ENCODE peak calls at places on chromosomes 7 and 10, in six cellular contexts. K is stomach, Z is transverse colon, N is tibial nerve, L is ovary, C is H1. H is an unnamed sample. For H3K36me3, the result is how much of the 10 kb centered on the place peaks cover.

GRCh38 chr7:112161253-112162160 is 44.7 kb downstream of the DOCK4 start:
- DNase-seq in K (no peak), Z (no peak), N (no peak), L (no peak), C (no peak), H (peak)

GRCh38 chr10:4051011-4051407 is 266.0 kb upstream of the KLF6 start:
- DNase-seq in K (no peak), Z (no peak), N (peak), L (peak), C (no peak), H (no peak)

GRCh38 chr10:16195178-16195769 is 241.5 kb upstream of the PTER start:
- DNase-seq in K (no peak), Z (no peak), N (no peak), L (no peak), C (no peak), H (no peak)

GRCh38 chr7:64905133-64905532 is 2.1 kb downstream of the ZNF273 start:
- DNase-seq in K (no peak), Z (no peak), N (no peak), L (no peak), C (no peak), H (no peak)

GRCh38 chr7:142808802-142809583 is 38.2 kb downstream of the PRSS2 start:
- DNase-seq in K (peak), Z (peak), N (no peak), L (no peak), C (no peak), H (no peak)

GRCh38 chr7:152909280-152909679 is 149.7 kb downstream of the ACTR3B start:
- DNase-seq in K (no peak), Z (no peak), N (no peak), L (no peak), C (no peak), H (no peak)

GRCh38 chr7:134031835-134032617 is 95.1 kb upstream of the LRGUK start:
- DNase-seq in K (no peak), Z (no peak), N (no peak), L (no peak), C (no peak), H (no peak)

GRCh38 chr7:2517004-2517403 is 2.6 kb upstream of the LFNG start:
- DNase-seq in K (no peak), Z (no peak), N (no peak), L (no peak), C (no peak), H (no peak)

GRCh38 chr7:45721949-45722598 is 147.9 kb downstream of the ADCY1 start:
- DNase-seq in K (no peak), Z (no peak), N (no peak), L (no peak), C (no peak), H (peak)

DNA sequence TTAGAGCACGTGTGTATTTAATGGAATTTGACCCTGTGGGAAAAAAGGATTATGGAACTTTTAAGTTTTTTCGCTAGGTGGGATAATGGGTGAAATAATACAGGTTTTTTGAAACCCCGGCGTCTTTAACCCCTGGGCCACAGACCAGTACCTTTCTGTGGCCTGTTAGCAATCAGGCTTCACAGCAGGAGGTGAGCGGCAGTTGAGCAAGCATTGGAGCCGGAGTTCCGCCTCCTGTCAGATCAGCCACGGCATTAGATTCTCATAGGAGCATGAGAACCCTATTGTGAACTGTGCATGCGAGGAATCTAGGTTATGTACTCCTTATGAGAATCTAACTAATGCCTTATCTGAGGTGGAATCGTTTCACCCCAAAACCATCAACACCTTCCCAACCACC is 28.6 kb downstream of the WAC start:
- DNase-seq in K (no peak), Z (no peak), N (no peak), L (no peak), C (peak), H (no peak)
- H3K36me3 ChIP-seq in K (under half), Z (under half), N (under half), L (under half), C (under half), H (under half)

GRCh38 chr7:88109612-88110011 is 110.2 kb downstream of the SRI start:
- DNase-seq in K (no peak), Z (no peak), N (no peak), L (no peak), C (no peak), H (no peak)
- TF ChIP-seq EP300 in K (no peak), Z (no peak), N (no peak), L (no peak), C (no peak), H (no peak)

GRCh38 chr10:11318812-11319598 is 292.4 kb downstream of the USP6NL start:
- DNase-seq in K (no peak), Z (no peak), N (no peak), L (no peak), C (no peak), H (no peak)

GRCh38 chr10:11311027-11311426 is 293.4 kb downstream of the CELF2 start:
- DNase-seq in K (no peak), Z (no peak), N (no peak), L (no peak), C (no peak), H (no peak)

GRCh38 chr10:11317936-11318670 is 293.3 kb downstream of the USP6NL start:
- DNase-seq in K (no peak), Z (no peak), N (no peak), L (no peak), C (no peak), H (no peak)

GRCh38 chr10:11307937-11308336 is 290.3 kb downstream of the CELF2 start:
- DNase-seq in K (no peak), Z (no peak), N (no peak), L (no peak), C (no peak), H (no peak)

GRCh38 chr10:11313463-11313862 is 295.8 kb downstream of the CELF2 start:
- DNase-seq in K (no peak), Z (no peak), N (no peak), L (no peak), C (no peak), H (no peak)
- H3K36me3 ChIP-seq in K (under half), Z (under half), N (under half), L (under half), C (under half), H (under half)

DNA sequence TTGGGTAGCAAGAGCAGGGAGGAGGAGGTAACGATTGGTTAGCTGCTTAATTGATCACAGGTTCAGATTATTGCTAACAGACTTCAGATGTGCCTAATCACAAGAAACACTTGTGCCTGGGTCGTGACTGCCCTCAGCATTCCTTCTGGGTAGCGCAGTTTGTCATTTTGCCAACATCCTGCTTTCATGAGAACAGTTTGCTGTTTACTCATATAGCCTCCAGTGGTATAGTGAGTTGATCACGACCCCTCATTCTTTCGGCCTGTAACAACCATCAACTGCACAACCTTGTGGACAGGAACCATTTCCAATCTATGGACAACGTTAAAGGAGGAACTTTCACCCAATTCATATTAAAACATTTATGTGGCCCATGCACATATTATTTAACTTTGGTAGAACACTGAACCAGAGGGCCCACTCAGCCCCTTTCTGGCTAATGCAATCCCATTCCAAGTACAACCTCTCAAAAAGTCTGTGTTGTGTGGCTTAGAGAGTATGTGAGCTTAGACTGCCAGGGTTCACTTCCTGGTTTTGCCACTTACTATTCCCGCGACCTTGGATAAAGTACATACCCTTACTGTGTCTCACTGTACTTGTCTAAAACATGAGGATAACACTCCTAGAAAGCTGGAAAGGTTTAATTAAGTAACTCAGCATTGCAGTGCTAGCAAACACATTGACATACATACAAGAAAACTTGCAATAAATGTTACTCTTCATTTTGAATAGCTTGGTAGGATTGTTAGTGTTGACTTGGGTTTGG is 215.9 kb downstream of the CHCHD3 start:
- DNase-seq in K (no peak), Z (no peak), N (no peak), L (no peak), C (no peak), H (no peak)
- TF ChIP-seq EP300 in K (no peak), Z (no peak), N (no peak), L (no peak), C (no peak), H (no peak)

GRCh38 chr10:23325132-23325531 is 19.5 kb downstream of the C10orf67 start:
- DNase-seq in K (no peak), Z (no peak), N (no peak), L (no peak), C (no peak), H (no peak)

GRCh38 chr10:23326541-23327307 is 17.9 kb downstream of the C10orf67 start:
- DNase-seq in K (no peak), Z (no peak), N (no peak), L (no peak), C (no peak), H (no peak)

GRCh38 chr10:23331567-23332290 is 12.9 kb downstream of the C10orf67 start:
- DNase-seq in K (no peak), Z (no peak), N (no peak), L (no peak), C (no peak), H (no peak)

DNA sequence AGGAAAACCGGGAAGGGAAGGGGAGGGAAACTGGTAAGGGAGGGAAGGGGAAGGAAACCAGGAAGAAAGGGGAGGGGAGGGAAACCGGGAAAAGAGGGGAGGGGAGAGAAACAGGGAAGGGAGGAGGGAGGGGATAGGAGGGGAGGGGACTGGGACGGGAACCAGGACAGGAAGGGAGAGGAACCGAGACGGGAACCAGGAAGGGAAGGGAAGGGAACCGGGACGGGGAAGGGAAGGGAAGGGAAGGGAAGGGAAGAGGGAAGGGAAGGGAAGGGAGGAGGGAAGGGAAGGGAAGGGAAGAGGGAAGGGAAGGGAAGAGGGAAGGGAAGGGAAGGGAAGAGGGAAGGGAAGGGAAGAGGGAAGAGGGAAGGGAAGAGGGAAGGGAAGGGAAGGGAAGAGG is 13.6 kb downstream of the C10orf67 start:
- DNase-seq in K (no peak), Z (no peak), N (no peak), L (no peak), C (no peak), H (no peak)
- H3K36me3 ChIP-seq in K (under half), Z (under half), N (under half), L (under half), C (under half), H (under half)

DNA sequence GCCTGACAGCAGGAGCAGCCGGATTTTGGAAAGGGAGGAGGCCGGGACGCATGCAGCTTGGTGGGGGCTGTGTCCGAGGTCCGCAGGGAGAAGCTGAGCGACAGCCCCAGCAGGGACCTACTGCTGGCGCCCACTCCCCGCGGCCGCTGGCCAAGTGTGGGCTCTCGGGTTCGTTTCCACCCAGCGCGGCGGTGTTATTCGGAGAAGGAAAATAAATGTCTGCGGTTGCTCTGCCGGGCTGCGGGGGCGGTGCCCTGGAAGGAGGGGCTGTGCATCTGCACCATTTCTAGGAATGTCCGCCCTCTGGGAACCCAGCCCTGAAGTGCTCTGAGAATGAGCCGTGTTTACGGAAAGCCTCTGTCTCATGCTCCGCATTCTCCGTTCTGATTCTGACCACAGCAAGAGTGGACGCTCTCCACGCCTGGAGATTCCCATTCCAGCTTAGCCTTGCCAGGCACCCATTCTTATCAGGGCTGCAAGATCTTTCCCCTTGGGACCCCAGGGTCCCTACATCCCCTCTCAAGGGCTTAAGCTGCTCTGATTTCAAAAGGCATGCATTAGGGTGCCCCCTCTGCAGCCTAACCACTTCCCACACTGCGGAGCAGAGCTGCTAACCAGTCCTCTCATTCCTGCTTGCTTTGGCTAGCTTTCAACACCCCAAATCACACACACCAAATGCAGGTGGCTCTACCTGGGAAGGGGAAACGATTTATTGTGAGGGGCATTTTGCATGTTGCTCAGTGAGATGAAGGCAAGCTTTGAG is 256.6 kb upstream of the GLI3 start:
- DNase-seq in K (peak), Z (peak), N (peak), L (peak), C (peak), H (peak)
- TF ChIP-seq EP300 in K (peak), Z (peak), N (peak), L (peak), C (no peak), H (peak)

GRCh38 chr7:99126921-99127553 is 16.9 kb downstream of the SMURF1 start:
- DNase-seq in K (peak), Z (no peak), N (no peak), L (peak), C (no peak), H (no peak)

GRCh38 chr7:99129001-99129400 is 14.9 kb downstream of the SMURF1 start:
- DNase-seq in K (no peak), Z (no peak), N (no peak), L (no peak), C (no peak), H (no peak)

GRCh38 chr7:99129536-99129935 is 14.4 kb downstream of the SMURF1 start:
- DNase-seq in K (no peak), Z (no peak), N (no peak), L (peak), C (no peak), H (no peak)

GRCh38 chr7:99127636-99128035 is 16.3 kb downstream of the SMURF1 start:
- DNase-seq in K (no peak), Z (no peak), N (no peak), L (no peak), C (no peak), H (no peak)

DNA sequence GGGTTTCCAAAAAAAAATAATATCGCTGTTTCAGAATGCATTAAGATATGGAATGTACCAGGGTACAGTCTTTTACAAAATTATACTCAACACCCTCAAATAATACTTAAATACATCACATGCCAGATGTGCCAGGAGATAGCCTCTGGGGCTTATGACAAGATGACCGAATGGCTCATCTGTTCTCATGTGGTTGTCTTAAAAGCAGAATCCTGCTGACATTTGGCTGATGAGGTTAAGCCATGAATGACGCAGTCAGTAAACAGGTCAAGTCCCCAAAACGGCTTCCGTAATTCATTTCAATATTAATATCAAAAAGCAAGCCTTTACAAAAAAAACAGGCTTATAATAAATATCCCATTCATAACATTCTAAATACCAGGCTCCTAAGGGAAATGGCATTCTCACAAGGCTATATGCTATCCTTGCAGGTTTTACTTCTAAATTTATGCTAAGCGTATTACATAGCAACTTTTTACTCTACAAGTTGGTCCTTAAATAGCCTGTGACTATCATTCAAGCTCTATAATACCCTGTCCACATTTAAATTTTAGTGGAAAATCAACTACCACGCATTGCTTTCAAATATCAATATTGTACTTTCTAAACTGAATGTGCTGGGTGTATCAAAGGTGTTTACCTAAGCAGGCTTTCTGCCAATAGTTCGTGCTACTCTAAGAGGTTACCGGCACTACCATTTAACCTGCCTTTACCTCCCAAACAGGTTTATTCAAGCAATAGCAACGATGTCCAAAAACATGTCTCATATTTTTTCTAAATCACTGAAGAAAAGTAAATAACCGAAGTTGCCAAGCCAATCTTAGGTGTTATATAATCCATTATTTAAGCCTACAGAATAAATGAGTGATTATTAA is 15.6 kb downstream of the SMURF1 start:
- DNase-seq in K (no peak), Z (no peak), N (no peak), L (no peak), C (no peak), H (no peak)
- H3K36me3 ChIP-seq in K (under half), Z (under half), N (under half), L (under half), C (under half), H (under half)